ENCODE peak calls at places on chromosomes 1 and 21, in eight cellular contexts. P is cardiac muscle cell; R is HCT116; G is heart right ventricle; J is CD14-positive monocyte; M is stimulated activated CD4-positive, alpha-beta T cell treated with anti-CD3 and anti-CD28 coated beads, Interleukin-1b, Interleukin-23, amount 100 ng/mL, for 1 hour; F is HTR-8/SVneo; O is mesothelial cell of epicardium. H is an unnamed sample.

GRCh38 chr1:187313115-187313514 is 484.4 kb downstream of the PLA2G4A start:
- DNase-seq in J (no peak), R (no peak), M (no peak), F (peak; percentile 12), G (no peak), P (no peak), O (no peak), H (no peak)

GRCh38 chr1:85343213-85343611 is 66.8 kb upstream of the BCL10 start:
- DNase-seq in F (no peak), R (no peak), J (no peak), P (peak; percentile 37), M (no peak), O (no peak), G (no peak), H (no peak)

GRCh38 chr1:101365186-101365585 is 128.4 kb downstream of the S1PR1 start:
- DNase-seq in G (no peak), O (no peak), J (no peak), R (no peak), P (no peak), M (no peak), F (no peak), H (no peak)

GRCh38 chr1:201183728-201184127 is 6.9 kb upstream of the IGFN1 start:
- DNase-seq in F (no peak), R (no peak), G (no peak), O (no peak), P (no peak), J (no peak), M (no peak), H (no peak)

GRCh38 chr1:171141336-171142051 is 43.6 kb upstream of the FMO2 start:
- DNase-seq in R (no peak), F (no peak), O (no peak), M (no peak), J (no peak), G (peak; percentile 71), P (peak; percentile 100), H (peak; percentile 57)

GRCh38 chr1:33176362-33176850 is 5.4 kb downstream of the TRIM62 start:
- DNase-seq in J (no peak), M (no peak), P (peak; percentile 52), O (no peak), R (no peak), G (no peak), F (peak; percentile 23), H (no peak)

GRCh38 chr1:223815865-223816264 is 29.9 kb downstream of the TP53BP2 start:
- DNase-seq in O (no peak), R (no peak), G (no peak), P (no peak), M (no peak), F (no peak), J (no peak), H (no peak)

GRCh38 chr1:199551967-199552565 is 475.4 kb upstream of the NR5A2 start:
- DNase-seq in J (no peak), O (peak; percentile 48), R (peak; percentile 40), P (peak; percentile 83), F (peak; percentile 34), M (no peak), G (peak; percentile 37), H (peak; percentile 79)

GRCh38 chr1:225754940-225755635 is 22.5 kb upstream of the SRP9 start:
- DNase-seq in M (no peak), F (no peak), J (no peak), O (no peak), R (no peak), P (peak; percentile 94), G (peak; percentile 64), H (no peak)

GRCh38 chr1:157862114-157863070 is 20.8 kb upstream of the CD5L start:
- DNase-seq in J (no peak), G (no peak), R (no peak), P (no peak), F (no peak), O (no peak), M (no peak), H (no peak)

GRCh38 chr21:36790616-36791015 is 91.7 kb downstream of the SIM2 start:
- DNase-seq in F (no peak), P (no peak), J (no peak), M (no peak), O (no peak), R (no peak), G (no peak), H (no peak)

GRCh38 chr21:41011968-41012367 is 156.0 kb upstream of the BACE2 start:
- DNase-seq in M (no peak), R (no peak), O (no peak), P (no peak), G (no peak), F (no peak), J (no peak), H (no peak)

GRCh38 chr1:206898089-206898908 is 1.1 kb downstream of the IL24 start:
- DNase-seq in O (no peak), F (peak; percentile 59), G (no peak), R (no peak), J (no peak), M (no peak), P (peak; percentile 55), H (no peak)

GRCh38 chr1:111867868-111868440 is 112.3 kb downstream of the DDX20 start:
- DNase-seq in P (no peak), R (no peak), F (no peak), M (no peak), J (no peak), O (no peak), G (no peak), H (no peak)

GRCh38 chr1:14521602-14522001 is 76.9 kb upstream of the KAZN start:
- DNase-seq in O (no peak), F (no peak), G (no peak), J (no peak), P (peak; percentile 83), R (no peak), M (no peak), H (no peak)

GRCh38 chr21:40827509-40827908 is 19.4 kb downstream of the DSCAM start:
- DNase-seq in F (no peak), J (no peak), R (no peak), M (no peak), G (no peak), P (no peak), O (no peak), H (no peak)

GRCh38 chr1:43520100-43520828 is 10.4 kb upstream of the PTPRF start:
- DNase-seq in G (no peak), P (no peak), M (no peak), R (no peak), F (no peak), J (no peak), O (no peak), H (no peak)

GRCh38 chr1:233082778-233083550 is 132.6 kb downstream of the NTPCR start:
- DNase-seq in M (no peak), F (no peak), R (no peak), G (no peak), P (no peak), O (no peak), J (no peak), H (no peak)

GRCh38 chr1:33826711-33827110 is 37.2 kb upstream of the HMGB4 start:
- DNase-seq in J (no peak), M (no peak), R (no peak), P (no peak), F (no peak), O (no peak), G (no peak), H (no peak)

GRCh38 chr1:5970623-5971273 is 21.5 kb downstream of the NPHP4 start:
- DNase-seq in P (no peak), G (no peak), R (no peak), O (no peak), M (no peak), J (no peak), F (no peak), H (no peak)

GRCh38 chr1:228876187-228876586 is 140.9 kb downstream of the RHOU start:
- DNase-seq in J (no peak), R (no peak), M (no peak), G (no peak), P (no peak), F (no peak), O (no peak), H (no peak)

GRCh38 chr1:221715321-221716169 is 26.3 kb downstream of the DUSP10 start:
- DNase-seq in O (no peak), P (no peak), G (no peak), F (no peak), J (no peak), R (no peak), M (no peak), H (peak; percentile 81)

GRCh38 chr21:26659757-26660156 is 86.7 kb upstream of the CYYR1 start:
- DNase-seq in J (no peak), M (no peak), G (no peak), F (no peak), O (no peak), P (no peak), R (no peak), H (no peak)

GRCh38 chr1:106600626-106601025 is 455.8 kb upstream of the PRMT6 start:
- DNase-seq in J (no peak), P (no peak), G (no peak), R (no peak), M (no peak), O (no peak), F (no peak), H (no peak)

GRCh38 chr1:11286735-11287410 is 13.9 kb downstream of the UBIAD1 start:
- DNase-seq in F (no peak), R (no peak), J (no peak), P (peak; percentile 14), G (no peak), O (no peak), M (no peak), H (peak; percentile 83)

GRCh38 chr1:244209955-244210354 is 158.9 kb downstream of the ZBTB18 start:
- DNase-seq in O (no peak), P (no peak), G (no peak), R (no peak), M (no peak), F (no peak), J (no peak), H (no peak)

GRCh38 chr21:42198949-42199348 is 20.0 kb upstream of the ABCG1 start:
- DNase-seq in P (no peak), F (no peak), J (no peak), M (no peak), R (no peak), O (no peak), G (no peak), H (no peak)